ENCODE peak calls at places on chromosomes 3 and 15, in six cellular contexts. One of them, this sample, is unnamed.

GRCh38 chr3:42161050-42161935 is 70.1 kb downstream of the TRAK1 start:
- DNase-seq in A549: no peak
- DNase-seq in body of pancreas: no peak
- DNase-seq in fibroblast of the aortic adventitia: peak; percentile 46
- DNase-seq in sigmoid colon: peak; percentile 17
- DNase-seq in thoracic aorta: no peak
- DNase-seq in this sample: peak; percentile 35

GRCh38 chr3:128864351-128864811 is 15.0 kb upstream of the ACAD9 start:
- DNase-seq in A549: no peak
- DNase-seq in sigmoid colon: no peak
- DNase-seq in fibroblast of the aortic adventitia: no peak
- DNase-seq in thoracic aorta: no peak
- DNase-seq in body of pancreas: no peak
- DNase-seq in this sample: no peak

GRCh38 chr3:129605593-129606521 is 619 bp downstream of the PLXND1 start:
- DNase-seq in thoracic aorta: no peak
- DNase-seq in fibroblast of the aortic adventitia: peak; percentile 48
- DNase-seq in sigmoid colon: no peak
- DNase-seq in body of pancreas: peak; percentile 74
- DNase-seq in A549: peak; percentile 61
- DNase-seq in this sample: peak; percentile 67

GRCh38 chr3:126979076-126979628 is 3.8 kb upstream of the PLXNA1 start:
- DNase-seq in thoracic aorta: no peak
- DNase-seq in fibroblast of the aortic adventitia: no peak
- DNase-seq in sigmoid colon: no peak
- DNase-seq in A549: no peak
- DNase-seq in body of pancreas: no peak
- DNase-seq in this sample: no peak

GRCh38 chr15:91921821-91922198 is 68.3 kb downstream of the SLCO3A1 start:
- DNase-seq in A549: no peak
- DNase-seq in sigmoid colon: no peak
- DNase-seq in body of pancreas: no peak
- DNase-seq in fibroblast of the aortic adventitia: peak; percentile 38
- DNase-seq in thoracic aorta: no peak
- DNase-seq in this sample: peak; percentile 34

GRCh38 chr3:71425491-71426071 is 157.9 kb downstream of the FOXP1 start:
- DNase-seq in body of pancreas: no peak
- DNase-seq in fibroblast of the aortic adventitia: peak; percentile 59
- DNase-seq in thoracic aorta: no peak
- DNase-seq in sigmoid colon: no peak
- DNase-seq in A549: no peak
- DNase-seq in this sample: no peak

GRCh38 chr15:78811124-78811824 is at the start of gene ADAMTS7:
- DNase-seq in body of pancreas: peak; percentile 70
- DNase-seq in sigmoid colon: peak; percentile 88
- DNase-seq in thoracic aorta: no peak
- DNase-seq in A549: peak; percentile 78
- DNase-seq in fibroblast of the aortic adventitia: peak; percentile 62
- DNase-seq in this sample: peak; percentile 71

GRCh38 chr3:67389176-67389575 is 265.2 kb downstream of the SUCLG2 start:
- DNase-seq in fibroblast of the aortic adventitia: no peak
- DNase-seq in sigmoid colon: no peak
- DNase-seq in body of pancreas: no peak
- DNase-seq in thoracic aorta: no peak
- DNase-seq in A549: no peak
- DNase-seq in this sample: no peak

GRCh38 chr3:17411157-17411877 is 331.1 kb downstream of the TBC1D5 start:
- DNase-seq in body of pancreas: no peak
- DNase-seq in thoracic aorta: no peak
- DNase-seq in A549: no peak
- DNase-seq in sigmoid colon: no peak
- DNase-seq in fibroblast of the aortic adventitia: peak; percentile 10
- DNase-seq in this sample: no peak

GRCh38 chr3:19543212-19543841 is 390.7 kb downstream of the EFHB start:
- DNase-seq in thoracic aorta: no peak
- DNase-seq in body of pancreas: no peak
- DNase-seq in sigmoid colon: no peak
- DNase-seq in fibroblast of the aortic adventitia: no peak
- DNase-seq in A549: peak; percentile 35
- DNase-seq in this sample: peak; percentile 0
- TF ChIP-seq CTCF in thoracic aorta: peak; percentile 46
- TF ChIP-seq CTCF in body of pancreas: peak; percentile 39
- TF ChIP-seq CTCF in sigmoid colon: peak; percentile 22
- TF ChIP-seq CTCF in fibroblast of the aortic adventitia: no peak
- TF ChIP-seq CTCF in A549: peak; percentile 47
- TF ChIP-seq CTCF in this sample: no peak

DNA sequence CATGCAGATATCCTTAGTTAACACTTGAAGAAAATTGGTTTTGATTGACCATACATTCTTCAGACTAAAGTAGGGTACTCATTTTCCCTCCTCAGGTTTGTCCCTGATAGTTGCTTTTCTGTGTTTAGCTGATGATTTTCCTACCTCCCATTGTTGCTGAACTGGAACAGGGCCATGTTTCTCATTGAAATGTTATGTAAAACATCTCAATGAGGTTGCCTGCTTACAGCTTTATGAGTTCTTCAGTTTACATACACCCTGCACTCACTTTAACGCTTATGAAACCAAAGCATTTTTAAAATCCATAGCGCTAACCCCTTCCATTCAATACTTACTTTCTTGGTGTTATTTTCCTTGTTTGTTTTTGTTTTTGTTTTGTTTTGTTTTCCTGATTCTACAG is 61.9 kb downstream of the HMG20A start:
- DNase-seq in thoracic aorta: no peak
- DNase-seq in fibroblast of the aortic adventitia: peak; percentile 86
- DNase-seq in A549: no peak
- DNase-seq in sigmoid colon: no peak
- DNase-seq in body of pancreas: no peak
- DNase-seq in this sample: peak; percentile 80
- H3K4me3 ChIP-seq in thoracic aorta: no peak overlapping the region
- H3K4me3 ChIP-seq in fibroblast of the aortic adventitia: no peak overlapping the region
- H3K4me3 ChIP-seq in A549: no peak overlapping the region
- H3K4me3 ChIP-seq in sigmoid colon: no peak overlapping the region
- H3K4me3 ChIP-seq in body of pancreas: no peak overlapping the region
- H3K4me3 ChIP-seq in this sample: no peak overlapping the region

GRCh38 chr3:151084893-151085226 is 604 bp upstream of the MED12L start:
- DNase-seq in A549: no peak
- DNase-seq in thoracic aorta: no peak
- DNase-seq in fibroblast of the aortic adventitia: no peak
- DNase-seq in body of pancreas: no peak
- DNase-seq in sigmoid colon: no peak
- DNase-seq in this sample: no peak

GRCh38 chr3:151086484-151087456 is 1.3 kb downstream of the MED12L start:
- DNase-seq in body of pancreas: peak; percentile 75
- DNase-seq in thoracic aorta: peak; percentile 6
- DNase-seq in fibroblast of the aortic adventitia: peak; percentile 78
- DNase-seq in A549: peak; percentile 88
- DNase-seq in sigmoid colon: peak; percentile 84
- DNase-seq in this sample: peak; percentile 85

GRCh38 chr3:151082880-151083838 is 2.3 kb upstream of the MED12L start:
- DNase-seq in body of pancreas: no peak
- DNase-seq in thoracic aorta: no peak
- DNase-seq in sigmoid colon: no peak
- DNase-seq in fibroblast of the aortic adventitia: no peak
- DNase-seq in A549: no peak
- DNase-seq in this sample: no peak

GRCh38 chr3:151085889-151086483 is 522 bp downstream of the MED12L start:
- DNase-seq in sigmoid colon: no peak
- DNase-seq in thoracic aorta: no peak
- DNase-seq in fibroblast of the aortic adventitia: no peak
- DNase-seq in body of pancreas: peak; percentile 12
- DNase-seq in A549: peak; percentile 30
- DNase-seq in this sample: no peak

GRCh38 chr3:151085227-151085888 is at the start of gene MED12L:
- DNase-seq in body of pancreas: peak; percentile 79
- DNase-seq in sigmoid colon: peak; percentile 76
- DNase-seq in A549: peak; percentile 77
- DNase-seq in thoracic aorta: no peak
- DNase-seq in fibroblast of the aortic adventitia: peak; percentile 62
- DNase-seq in this sample: peak; percentile 69
- TF ChIP-seq CTCF in body of pancreas: no peak
- TF ChIP-seq CTCF in sigmoid colon: no peak
- TF ChIP-seq CTCF in A549: no peak
- TF ChIP-seq CTCF in thoracic aorta: no peak
- TF ChIP-seq CTCF in fibroblast of the aortic adventitia: no peak
- TF ChIP-seq CTCF in this sample: no peak

DNA sequence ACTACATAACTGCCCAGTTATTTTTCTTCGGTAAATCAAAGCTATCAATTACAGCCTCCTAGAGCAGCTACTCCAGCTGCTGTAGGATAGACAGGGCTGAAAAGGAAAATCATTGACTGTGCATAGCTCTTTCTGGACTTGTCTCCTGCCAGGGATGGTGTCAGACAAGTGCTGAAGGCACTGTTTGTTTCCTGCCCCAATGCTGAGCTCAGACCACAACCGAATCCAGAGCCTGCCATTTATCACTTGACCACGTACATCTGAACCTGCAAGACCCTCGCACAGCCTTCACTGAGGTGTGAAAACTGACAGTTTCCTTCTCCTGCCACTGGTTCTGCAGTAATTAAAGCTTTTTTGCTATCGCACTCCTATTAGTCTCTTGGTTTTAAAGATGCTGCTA is 79.3 kb upstream of the KCNMB2 start:
- DNase-seq in body of pancreas: no peak
- DNase-seq in sigmoid colon: no peak
- DNase-seq in A549: no peak
- DNase-seq in thoracic aorta: no peak
- DNase-seq in fibroblast of the aortic adventitia: no peak
- DNase-seq in this sample: no peak
- H3K4me3 ChIP-seq in body of pancreas: no peak overlapping the region
- H3K4me3 ChIP-seq in sigmoid colon: no peak overlapping the region
- H3K4me3 ChIP-seq in A549: no peak overlapping the region
- H3K4me3 ChIP-seq in thoracic aorta: no peak overlapping the region
- H3K4me3 ChIP-seq in fibroblast of the aortic adventitia: no peak overlapping the region
- H3K4me3 ChIP-seq in this sample: no peak overlapping the region

DNA sequence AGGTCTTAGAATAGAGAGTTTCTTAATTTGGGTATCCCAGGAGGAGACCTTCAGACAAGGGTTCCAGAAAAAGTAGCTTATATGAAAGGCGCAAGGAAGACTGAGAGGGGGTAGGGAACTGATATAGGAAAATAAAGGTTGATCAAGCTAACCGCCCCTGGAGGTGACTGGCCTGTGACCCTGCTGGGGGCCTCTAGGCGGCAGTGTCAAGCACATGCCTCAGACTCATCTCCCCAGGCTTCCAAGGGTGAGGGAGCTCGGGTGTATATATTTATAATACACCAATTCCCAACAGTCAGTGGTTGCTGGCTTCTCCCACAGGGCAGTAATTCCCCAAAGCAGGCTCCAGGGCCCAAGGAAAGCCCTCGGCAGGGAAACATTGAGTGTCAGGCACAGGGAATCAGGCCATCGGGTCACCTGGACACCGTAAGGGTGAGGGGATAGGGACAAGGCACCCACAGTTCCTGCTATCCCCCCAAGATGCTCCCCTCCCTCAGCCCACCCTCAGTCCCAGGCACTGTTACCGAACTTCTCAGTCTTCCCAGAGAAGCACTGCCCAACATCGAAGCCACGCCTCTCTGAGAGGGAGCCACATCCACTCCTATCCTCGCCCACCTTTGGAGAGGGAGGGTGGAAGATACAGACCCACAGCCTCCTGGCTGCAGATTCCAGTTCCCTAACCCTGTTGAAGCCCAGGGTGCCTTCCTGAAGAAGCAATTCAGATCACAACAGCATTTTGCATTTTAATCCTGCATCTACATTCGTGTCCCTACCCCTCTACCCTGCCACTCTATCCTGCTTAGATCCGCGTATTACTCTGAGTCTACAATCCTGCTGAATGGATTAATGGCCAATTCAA is 19.5 kb upstream of the CAV3 start:
- DNase-seq in sigmoid colon: no peak
- DNase-seq in fibroblast of the aortic adventitia: no peak
- DNase-seq in A549: peak; percentile 17
- DNase-seq in body of pancreas: no peak
- DNase-seq in thoracic aorta: no peak
- DNase-seq in this sample: peak; percentile 16
- TF ChIP-seq CTCF in sigmoid colon: no peak
- TF ChIP-seq CTCF in fibroblast of the aortic adventitia: peak; percentile 43
- TF ChIP-seq CTCF in A549: peak; percentile 26
- TF ChIP-seq CTCF in body of pancreas: no peak
- TF ChIP-seq CTCF in thoracic aorta: no peak
- TF ChIP-seq CTCF in this sample: peak; percentile 67

DNA sequence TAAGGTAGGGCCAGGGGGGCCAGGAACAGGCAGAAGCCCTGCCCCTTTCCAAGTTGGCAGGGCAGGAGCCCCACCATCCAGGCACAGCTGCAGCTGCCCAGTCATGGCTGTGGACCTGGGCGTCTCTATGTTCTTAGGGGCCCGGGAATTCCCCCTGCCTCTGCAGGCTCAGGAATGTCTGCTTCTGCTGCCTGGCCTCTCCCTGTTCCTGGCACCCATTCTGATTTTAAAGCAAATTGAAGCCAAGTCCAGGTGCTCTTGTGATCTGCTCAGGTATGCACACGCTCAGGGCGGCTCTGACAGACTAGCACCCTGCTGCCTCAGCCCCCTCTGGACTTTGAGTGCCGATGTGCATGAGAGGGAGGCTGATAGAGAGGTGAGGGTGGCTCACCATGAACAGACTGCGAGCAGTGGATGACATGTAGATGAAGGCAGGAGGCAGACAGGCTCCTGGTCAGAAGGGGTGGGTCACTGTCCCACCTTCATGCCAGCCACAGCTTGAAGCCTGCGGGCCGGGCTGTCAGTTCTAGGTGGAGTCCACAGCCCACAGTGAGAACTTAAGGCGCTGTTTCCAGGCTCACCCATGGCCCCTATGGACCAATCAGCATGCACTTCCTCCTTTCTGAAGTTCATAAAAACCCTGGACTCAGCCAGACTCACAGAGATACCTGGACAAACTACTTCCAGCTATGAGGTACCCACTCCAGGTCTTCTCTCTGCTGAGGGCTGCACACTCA is 747.8 kb upstream of the GBE1 start:
- DNase-seq in thoracic aorta: no peak
- DNase-seq in body of pancreas: no peak
- DNase-seq in fibroblast of the aortic adventitia: no peak
- DNase-seq in A549: no peak
- DNase-seq in sigmoid colon: no peak
- DNase-seq in this sample: no peak
- H3K4me3 ChIP-seq in thoracic aorta: no peak overlapping the region
- H3K4me3 ChIP-seq in body of pancreas: no peak overlapping the region
- H3K4me3 ChIP-seq in fibroblast of the aortic adventitia: no peak overlapping the region
- H3K4me3 ChIP-seq in A549: no peak overlapping the region
- H3K4me3 ChIP-seq in sigmoid colon: no peak overlapping the region
- H3K4me3 ChIP-seq in this sample: no peak overlapping the region